ENCODE peak calls at places on chromosome 13, in eight cellular contexts. K is HepG2, R is A549, O is K562, V is HCT116, D is GM23338, Q is GM12878, E is SK-N-SH. Y is an unnamed sample.
A peak's percentile ranks its signal among the peaks of the same experiment; 100 is the strongest.

GRCh38 chr13:114089751-114090400 is 42.5 kb downstream of the RASA3 start:
- DNase-seq in Q (no peak), R (no peak), E (no peak), K (no peak), O (no peak), V (no peak), D (no peak), Y (no peak)

GRCh38 chr13:46526763-46527162 is 26.2 kb upstream of the LRCH1 start:
- DNase-seq in V (no peak), R (no peak), Q (peak; percentile 13), O (no peak), E (no peak), D (no peak), K (no peak), Y (no peak)

GRCh38 chr13:107992542-107992941 is 222.8 kb downstream of the LIG4 start:
- DNase-seq in Q (no peak), E (no peak), K (no peak), O (peak; percentile 17), V (no peak), D (no peak), R (no peak), Y (no peak)

GRCh38 chr13:42549555-42549941 is 24.4 kb upstream of the TNFSF11 start:
- DNase-seq in D (no peak), Q (no peak), E (no peak), V (no peak), O (no peak), K (no peak), R (no peak), Y (no peak)

GRCh38 chr13:74221752-74222151 is 87.5 kb upstream of the KLF12 start:
- DNase-seq in D (no peak), E (no peak), Q (no peak), R (no peak), V (no peak), O (no peak), K (peak; percentile 17), Y (no peak)

GRCh38 chr13:50592412-50593145 is 250.9 kb downstream of the DLEU7 start:
- DNase-seq in K (no peak), E (no peak), O (no peak), R (no peak), Q (no peak), V (no peak), D (no peak), Y (peak; percentile 17)

GRCh38 chr13:79237981-79238380 is 168.1 kb downstream of the RBM26 start:
- DNase-seq in E (no peak), K (no peak), R (no peak), D (no peak), V (no peak), Q (no peak), O (no peak), Y (no peak)

GRCh38 chr13:24145231-24145630 is 15.3 kb upstream of the SPATA13 start:
- DNase-seq in E (no peak), V (no peak), K (no peak), Q (no peak), R (no peak), O (no peak), D (no peak), Y (no peak)

GRCh38 chr13:45341799-45342584 is 1.0 kb upstream of the TPT1 start:
- DNase-seq in Q (no peak), K (no peak), R (no peak), O (no peak), E (peak; percentile 71), D (no peak), V (no peak), Y (no peak)

GRCh38 chr13:62084728-62085127 is 669.1 kb upstream of the PCDH20 start:
- DNase-seq in R (no peak), Q (no peak), D (no peak), E (no peak), V (no peak), O (no peak), K (no peak), Y (no peak)

GRCh38 chr13:53783466-53783865 is 754.9 kb downstream of the OLFM4 start:
- DNase-seq in K (no peak), O (no peak), E (no peak), R (no peak), V (no peak), Q (no peak), D (no peak), Y (no peak)

GRCh38 chr13:100722517-100722916 is 47.9 kb upstream of the TMTC4 start:
- DNase-seq in K (no peak), Q (no peak), V (no peak), E (no peak), R (no peak), D (peak; percentile 28), O (no peak), Y (no peak)

GRCh38 chr13:108435393-108436149 is 166.1 kb downstream of the TNFSF13B start:
- DNase-seq in D (no peak), Q (no peak), O (no peak), E (peak; percentile 9), R (no peak), V (no peak), K (no peak), Y (no peak)

GRCh38 chr13:53041968-53042485 is 13.4 kb downstream of the OLFM4 start:
- DNase-seq in V (no peak), K (no peak), E (no peak), R (no peak), O (no peak), Q (no peak), D (no peak), Y (no peak)

GRCh38 chr13:106602178-106602577 is 34.2 kb upstream of the ARGLU1 start:
- DNase-seq in Q (no peak), K (no peak), D (no peak), O (no peak), V (no peak), R (no peak), E (no peak), Y (no peak)

GRCh38 chr13:77239312-77239711 is 87.6 kb downstream of the MYCBP2 start:
- DNase-seq in Q (no peak), R (no peak), D (no peak), E (no peak), K (no peak), O (no peak), V (no peak), Y (no peak)

GRCh38 chr13:19737844-19738557 is 44.7 kb downstream of the PSPC1 start:
- DNase-seq in R (no peak), Q (no peak), K (no peak), O (no peak), V (no peak), E (no peak), D (no peak), Y (no peak)

GRCh38 chr13:109332501-109333499 is 453.6 kb downstream of the IRS2 start:
- DNase-seq in K (no peak), O (no peak), R (no peak), E (no peak), V (no peak), Q (no peak), D (peak; percentile 11), Y (no peak)

GRCh38 chr13:24153347-24153746 is 7.2 kb upstream of the SPATA13 start:
- DNase-seq in K (no peak), R (no peak), E (no peak), D (no peak), Q (no peak), V (no peak), O (no peak), Y (no peak)

GRCh38 chr13:45226024-45226423 is 25.2 kb upstream of the KCTD4 start:
- DNase-seq in E (no peak), Q (no peak), D (no peak), K (no peak), O (no peak), V (no peak), R (no peak), Y (no peak)

GRCh38 chr13:102856603-102857002 is 10.8 kb downstream of the ERCC5 start:
- DNase-seq in O (no peak), K (no peak), R (no peak), Q (no peak), V (no peak), D (no peak), E (no peak), Y (no peak)

GRCh38 chr13:113273856-113274590 is 23.0 kb upstream of the LAMP1 start:
- DNase-seq in R (no peak), O (peak; percentile 24), V (no peak), Q (no peak), D (no peak), K (no peak), E (no peak), Y (no peak)

GRCh38 chr13:66995366-66995663 is 234.8 kb downstream of the PCDH9 start:
- DNase-seq in Q (no peak), D (no peak), O (no peak), V (no peak), E (no peak), R (no peak), K (no peak), Y (no peak)

GRCh38 chr13:34577051-34577450 is 365.0 kb upstream of the NBEA start:
- DNase-seq in Q (no peak), K (no peak), E (no peak), R (no peak), V (no peak), O (no peak), D (no peak), Y (no peak)

GRCh38 chr13:108777421-108778420 is 148.3 kb downstream of the MYO16 start:
- DNase-seq in R (peak; percentile 47), V (peak; percentile 61), Q (no peak), O (no peak), K (peak; percentile 3), E (no peak), D (peak; percentile 45), Y (no peak)

GRCh38 chr13:95497307-95497943 is 55.1 kb upstream of the CLDN10 start:
- DNase-seq in K (no peak), E (peak; percentile 39), R (no peak), O (no peak), Q (no peak), D (no peak), V (no peak), Y (no peak)
- TF ChIP-seq REST in K (no peak), E (no peak), R (no peak), O (no peak), Q (no peak), D (no peak), V (no peak), Y (no peak)

DNA sequence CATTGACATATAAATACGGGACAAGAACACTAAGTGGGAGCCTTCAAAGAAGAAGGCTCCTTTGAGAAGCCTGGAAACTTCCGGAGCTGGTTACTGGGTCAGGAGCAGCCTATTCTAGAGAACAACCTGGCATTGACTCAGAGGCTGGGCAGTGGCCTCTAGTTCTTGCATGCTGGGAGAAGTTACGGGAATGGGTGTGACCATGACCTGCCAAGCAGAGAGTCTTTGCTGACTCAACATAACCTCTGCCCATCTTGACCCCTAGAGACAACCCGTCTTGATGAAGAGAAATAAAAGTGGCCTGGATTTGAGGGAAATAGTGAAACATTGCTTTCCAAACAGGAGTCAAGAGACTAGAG is 21.0 kb downstream of the STARD13 start:
- DNase-seq in D (no peak), E (no peak), K (no peak), O (no peak), Q (no peak), V (no peak), R (no peak), Y (no peak)
- H3K4me1 ChIP-seq in D (peaks cover 21% of the 10 kb centered on the region), E (peaks cover 45% of the 10 kb centered on the region), K (peaks cover 91% of the 10 kb centered on the region), O (no peaks in the 10 kb centered on the region), Q (no peaks in the 10 kb centered on the region), V (peaks cover 34% of the 10 kb centered on the region), R (peaks cover 49% of the 10 kb centered on the region), Y (peaks cover 7% of the 10 kb centered on the region)

GRCh38 chr13:110503037-110503901 is 58.3 kb downstream of the RAB20 start:
- DNase-seq in D (no peak), E (no peak), O (peak; percentile 46), K (no peak), V (no peak), Q (no peak), R (no peak), Y (no peak)
- TF ChIP-seq REST in D (no peak), E (no peak), O (no peak), K (no peak), V (no peak), Q (no peak), R (no peak), Y (no peak)

GRCh38 chr13:30094015-30094533 is 213.3 kb downstream of the KATNAL1 start:
- DNase-seq in K (no peak), E (no peak), O (no peak), V (no peak), R (no peak), D (no peak), Q (no peak), Y (no peak)
- H3K4me1 ChIP-seq in K (no peaks in the 10 kb centered on the region), E (no peaks in the 10 kb centered on the region), O (no peaks in the 10 kb centered on the region), V (no peaks in the 10 kb centered on the region), R (no peaks in the 10 kb centered on the region), D (no peaks in the 10 kb centered on the region), Q (no peaks in the 10 kb centered on the region), Y (no peaks in the 10 kb centered on the region)

Y was measured in Panc1.